ENCODE peak calls at places on chromosome 6, in five cellular contexts. W is heart right ventricle, M is Peyer's patch, K is GM23338, G is AG04450. C is an unnamed sample.

GRCh38 chr6:43993881-43994523 is 133.2 kb downstream of the MRPL14 start:
- DNase-seq in W (no peak), M (peak), K (no peak), G (no peak), C (no peak)

GRCh38 chr6:12291785-12292604 is 1.8 kb downstream of the EDN1 start:
- DNase-seq in W (no peak), M (peak), K (peak), G (no peak), C (no peak)

GRCh38 chr6:154738561-154738961 is 5.3 kb downstream of the SCAF8 start:
- DNase-seq in W (no peak), M (no peak), K (peak), G (no peak), C (no peak)

GRCh38 chr6:74735304-74735703 is 470.5 kb downstream of the COL12A1 start:
- DNase-seq in W (no peak), M (no peak), K (no peak), G (peak), C (no peak)

GRCh38 chr6:160426146-160426545 is 78.0 kb downstream of the SLC22A3 start:
- DNase-seq in W (no peak), M (no peak), K (no peak), G (no peak), C (no peak)

GRCh38 chr6:128156315-128157111 is 255.7 kb upstream of the THEMIS start:
- DNase-seq in W (no peak), M (no peak), K (no peak), G (no peak), C (no peak)

GRCh38 chr6:24359640-24360454 is 2.0 kb upstream of the DCDC2 start:
- DNase-seq in W (peak), M (peak), K (peak), G (peak), C (peak)

GRCh38 chr6:47147836-47148344 is 105.8 kb upstream of the ADGRF1 start:
- DNase-seq in W (no peak), M (no peak), K (no peak), G (no peak), C (no peak)

GRCh38 chr6:127515794-127516675 is 3.1 kb downstream of the MTCL3 start:
- DNase-seq in W (peak), M (peak), K (peak), G (no peak), C (no peak)

GRCh38 chr6:140571139-140571538 is 1196.7 kb upstream of the CITED2 start:
- DNase-seq in W (no peak), M (no peak), K (no peak), G (no peak), C (no peak)

GRCh38 chr6:127118505-127119360 is at the start of gene RSPO3:
- DNase-seq in W (no peak), M (peak), K (peak), G (no peak), C (no peak)

GRCh38 chr6:117555882-117556498 is 46.3 kb downstream of the GOPC start:
- DNase-seq in W (no peak), M (no peak), K (peak), G (no peak), C (no peak)

GRCh38 chr6:108853077-108853476 is 4.9 kb downstream of the ARMC2 start:
- DNase-seq in W (no peak), M (no peak), K (no peak), G (no peak), C (no peak)

GRCh38 chr6:816510-817084 is 123.7 kb upstream of the EXOC2 start:
- DNase-seq in W (no peak), M (no peak), K (no peak), G (no peak), C (no peak)

GRCh38 chr6:117906905-117907599 is at the start of gene SLC35F1:
- DNase-seq in W (peak), M (peak), K (peak), G (no peak), C (no peak)

GRCh38 chr6:156102129-156102528 is 646.5 kb upstream of the NOX3 start:
- DNase-seq in W (no peak), M (no peak), K (peak), G (no peak), C (no peak)

GRCh38 chr6:163463180-163463579 is 48.7 kb downstream of the QKI start:
- DNase-seq in W (no peak), M (no peak), K (no peak), G (no peak), C (no peak)

GRCh38 chr6:163463795-163464194 is 49.3 kb downstream of the QKI start:
- DNase-seq in W (no peak), M (no peak), K (no peak), G (no peak), C (no peak)

GRCh38 chr6:163460307-163460782 is 45.8 kb downstream of the QKI start:
- DNase-seq in W (no peak), M (no peak), K (no peak), G (no peak), C (no peak)

GRCh38 chr6:163459536-163459935 is 45.0 kb downstream of the QKI start:
- DNase-seq in W (no peak), M (no peak), K (no peak), G (no peak), C (no peak)

GRCh38 chr6:163461696-163462095 is 47.2 kb downstream of the QKI start:
- DNase-seq in W (no peak), M (no peak), K (no peak), G (no peak), C (no peak)
- H3K27ac ChIP-seq in W (no peak), M (no peak), K (no peak), G (no peak), C (no peak)

GRCh38 chr6:138372711-138373463 is 4.8 kb upstream of the SMIM28 start:
- DNase-seq in W (no peak), M (no peak), K (no peak), G (no peak), C (no peak)
- TF ChIP-seq CTCF in W (no peak), M (peak), K (no peak), G (no peak), C (no peak)

GRCh38 chr6:135180458-135181332 is at the start of gene MYB:
- DNase-seq in W (peak), M (peak), K (peak), G (no peak), C (no peak)

GRCh38 chr6:135182120-135182992 is 1.2 kb downstream of the MYB start:
- DNase-seq in W (peak), M (peak), K (peak), G (no peak), C (no peak)

GRCh38 chr6:135182993-135183531 is 2.0 kb downstream of the MYB start:
- DNase-seq in W (no peak), M (peak), K (peak), G (no peak), C (no peak)

GRCh38 chr6:135181333-135182119 is 418 bp downstream of the MYB start:
- DNase-seq in W (no peak), M (peak), K (peak), G (no peak), C (no peak)

DNA sequence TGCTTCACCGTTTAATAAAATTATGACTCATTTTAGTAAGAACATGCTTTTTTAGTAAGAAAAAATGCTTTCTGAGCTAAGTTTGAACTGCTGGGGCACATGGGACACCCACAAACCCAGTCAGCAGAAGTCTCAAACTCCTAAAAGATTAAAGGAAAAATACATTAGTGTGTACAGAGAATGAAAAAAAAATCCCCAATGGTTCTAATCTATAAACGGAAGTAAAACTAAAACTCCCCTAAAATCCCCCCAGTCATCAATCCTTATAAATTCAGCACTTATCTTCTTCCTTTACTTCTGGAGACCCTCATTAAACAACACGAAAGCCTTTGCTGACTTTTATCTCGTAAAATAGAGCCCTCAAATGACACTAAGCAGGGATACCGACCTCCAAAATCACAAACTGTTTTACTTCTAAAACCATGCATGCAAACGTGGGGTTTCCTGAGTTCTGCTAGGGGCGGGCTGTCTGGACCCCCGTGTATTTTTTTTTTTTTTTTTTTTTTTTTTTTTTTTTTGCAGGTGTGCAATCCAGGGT is 1.1 kb upstream of the MYB start:
- DNase-seq in W (no peak), M (no peak), K (no peak), G (no peak), C (no peak)
- H3K4me3 ChIP-seq in W (peak), M (peak), K (peak), G (no peak), C (peak)

GRCh38 chr6:3206339-3207015 is 21.0 kb downstream of the TUBB2B start:
- DNase-seq in W (no peak), M (no peak), K (peak), G (no peak), C (no peak)
- H3K27ac ChIP-seq in W (no peak), M (no peak), K (no peak), G (no peak), C (no peak)

GRCh38 chr6:14265049-14266021 is 147.8 kb downstream of the CD83 start:
- DNase-seq in W (no peak), M (no peak), K (peak), G (no peak), C (peak)
- TF ChIP-seq CTCF in W (no peak), M (no peak), K (peak), G (peak), C (no peak)

GRCh38 chr6:168647271-168647670 is 206.3 kb downstream of the SMOC2 start:
- DNase-seq in W (no peak), M (no peak), K (no peak), G (no peak), C (no peak)

GRCh38 chr6:168649209-168649608 is 208.2 kb downstream of the SMOC2 start:
- DNase-seq in W (no peak), M (no peak), K (no peak), G (no peak), C (no peak)

GRCh38 chr6:168650686-168651085 is 209.7 kb downstream of the SMOC2 start:
- DNase-seq in W (no peak), M (no peak), K (no peak), G (no peak), C (no peak)

GRCh38 chr6:168648240-168648639 is 207.3 kb downstream of the SMOC2 start:
- DNase-seq in W (no peak), M (no peak), K (no peak), G (no peak), C (no peak)

GRCh38 chr6:168648730-168649129 is 207.7 kb downstream of the SMOC2 start:
- DNase-seq in W (no peak), M (no peak), K (no peak), G (no peak), C (no peak)
- H3K4me3 ChIP-seq in W (no peak), M (no peak), K (no peak), G (no peak), C (no peak)

GRCh38 chr6:166551797-166552495 is 34.5 kb downstream of the RAMACL start:
- DNase-seq in W (no peak), M (no peak), K (peak), G (no peak), C (no peak)

GRCh38 chr6:166552600-166552999 is 33.9 kb downstream of the RAMACL start:
- DNase-seq in W (no peak), M (no peak), K (no peak), G (no peak), C (no peak)

GRCh38 chr6:166554316-166554715 is 32.2 kb downstream of the RAMACL start:
- DNase-seq in W (peak), M (no peak), K (no peak), G (no peak), C (no peak)

GRCh38 chr6:166555066-166555465 is 31.4 kb downstream of the RAMACL start:
- DNase-seq in W (no peak), M (no peak), K (no peak), G (no peak), C (no peak)

DNA sequence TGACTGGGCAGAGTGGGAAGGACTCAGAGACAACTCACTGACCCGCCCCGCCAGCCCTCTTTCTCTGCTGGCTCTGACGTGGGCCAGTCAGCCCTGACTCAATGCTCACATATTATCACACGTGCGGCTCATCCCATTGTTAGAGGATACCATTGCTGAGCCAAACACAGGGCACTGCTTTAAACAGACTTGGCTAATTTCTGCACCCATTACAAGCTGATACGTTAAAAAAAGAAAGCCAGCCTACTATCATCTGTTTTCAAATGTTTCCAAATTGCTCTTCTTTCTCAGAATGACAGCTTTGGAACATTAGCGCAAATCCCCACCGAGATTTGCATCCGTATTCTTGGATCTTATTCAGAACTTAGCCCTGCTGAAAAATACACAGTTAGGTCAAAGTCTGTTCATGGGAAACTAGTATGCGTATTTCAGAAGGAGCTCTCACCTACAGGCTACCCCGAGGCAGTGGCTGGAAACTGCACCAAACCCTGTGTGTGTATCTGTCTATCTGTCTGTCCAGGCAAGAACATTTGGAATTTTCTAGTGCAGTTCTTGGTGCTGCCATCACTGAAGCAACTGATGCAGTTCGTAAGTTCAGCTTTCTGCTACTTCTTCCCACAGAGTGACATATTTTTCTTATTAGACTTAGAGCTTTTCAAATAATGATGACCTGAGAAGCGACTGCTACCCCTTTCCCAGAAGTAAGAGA is 32.8 kb downstream of the RAMACL start:
- DNase-seq in W (no peak), M (no peak), K (no peak), G (peak), C (no peak)
- H3K27ac ChIP-seq in W (peak), M (no peak), K (no peak), G (peak), C (no peak)

C was measured in coronary artery.